ENCODE peak calls at places on chromosomes 4 and X, in five cellular contexts. R is Ammon's horn; J is stimulated activated CD8-positive, alpha-beta memory T cell treated with anti-CD3 and anti-CD28 coated beads, Interleukin-7, amount 100 ng/mL, for 24 hours; I is GF-D8; W is ascending aorta. B is an unnamed sample.

GRCh38 chr4:63787326-63787725 is 621.9 kb downstream of the TECRL start:
- DNase-seq in R (no peak), J (no peak), I (no peak), W (no peak), B (no peak)

GRCh38 chr4:57077550-57078311 is 32.5 kb downstream of the IGFBP7 start:
- DNase-seq in R (no peak), J (no peak), I (no peak), W (no peak), B (no peak)

GRCh38 chrX:65688403-65688881 is 21.0 kb downstream of the MSN start:
- DNase-seq in R (no peak), J (no peak), I (peak), W (no peak), B (no peak)

GRCh38 chr4:1364748-1365147 is 17.7 kb downstream of the UVSSA start:
- DNase-seq in R (no peak), J (no peak), I (no peak), W (no peak), B (no peak)

GRCh38 chrX:133922390-133922772 is 63.0 kb downstream of the GPC3 start:
- DNase-seq in R (no peak), J (no peak), I (no peak), W (no peak), B (no peak)

GRCh38 chr4:92121099-92121498 is 182.7 kb upstream of the GRID2 start:
- DNase-seq in R (peak), J (no peak), I (no peak), W (no peak), B (no peak)

GRCh38 chrX:10098235-10098819 is 58.4 kb upstream of the CLCN4 start:
- DNase-seq in R (no peak), J (no peak), I (no peak), W (no peak), B (no peak)

GRCh38 chr4:184911310-184911709 is 85.5 kb upstream of the ACSL1 start:
- DNase-seq in R (no peak), J (no peak), I (no peak), W (no peak), B (peak)

GRCh38 chr4:18860836-18861530 is 839.4 kb upstream of the LCORL start:
- DNase-seq in R (no peak), J (no peak), I (no peak), W (no peak), B (no peak)

GRCh38 chr4:52716364-52717151 is 34.7 kb downstream of the ERVMER34-1 start:
- DNase-seq in R (no peak), J (no peak), I (no peak), W (no peak), B (no peak)

GRCh38 chr4:102253860-102254259 is 91.4 kb downstream of the SLC39A8 start:
- DNase-seq in R (no peak), J (no peak), I (no peak), W (no peak), B (no peak)

GRCh38 chr4:185721190-185721948 is 90.6 kb downstream of the SORBS2 start:
- DNase-seq in R (no peak), J (no peak), I (no peak), W (no peak), B (no peak)

GRCh38 chr4:55031158-55031557 is 94.2 kb downstream of the KDR start:
- DNase-seq in R (no peak), J (no peak), I (no peak), W (no peak), B (no peak)

GRCh38 chr4:123430031-123430430 is 33.4 kb downstream of the SPRY1 start:
- DNase-seq in R (no peak), J (no peak), I (no peak), W (no peak), B (no peak)

GRCh38 chr4:150150545-150151156 is 72.4 kb downstream of the DCLK2 start:
- DNase-seq in R (peak), J (no peak), I (no peak), W (no peak), B (no peak)

GRCh38 chrX:31136144-31136572 is 64.3 kb upstream of the FTHL17 start:
- DNase-seq in R (no peak), J (no peak), I (no peak), W (no peak), B (no peak)

GRCh38 chr4:174122705-174123104 is 160.8 kb downstream of the FBXO8 start:
- DNase-seq in R (no peak), J (no peak), I (no peak), W (no peak), B (no peak)

GRCh38 chrX:5113128-5113527 is 1115.5 kb downstream of the NLGN4X start:
- DNase-seq in R (peak), J (no peak), I (peak), W (no peak), B (no peak)

GRCh38 chrX:133434197-133434820 is 19.0 kb upstream of the GPC4 start:
- DNase-seq in R (no peak), J (no peak), I (no peak), W (no peak), B (no peak)

GRCh38 chrX:86154586-86154985 is 6.3 kb downstream of the DACH2 start:
- DNase-seq in R (no peak), J (no peak), I (no peak), W (no peak), B (no peak)

GRCh38 chrX:121504148-121504547 is 456.7 kb downstream of the GLUD2 start:
- DNase-seq in R (no peak), J (no peak), I (no peak), W (no peak), B (no peak)

GRCh38 chrX:124332481-124333424 is at the start of gene TEX13D:
- DNase-seq in R (no peak), J (no peak), I (no peak), W (no peak), B (no peak)

GRCh38 chrX:44071847-44072545 is 98.8 kb upstream of the NDP start:
- DNase-seq in R (no peak), J (no peak), I (no peak), W (no peak), B (no peak)

GRCh38 chr4:56506110-56506705 is 617 bp downstream of the ARL9 start:
- DNase-seq in R (no peak), J (no peak), I (no peak), W (no peak), B (no peak)

GRCh38 chrX:100512471-100512870 is 72.3 kb upstream of the TNMD start:
- DNase-seq in R (peak), J (no peak), I (no peak), W (no peak), B (no peak)

GRCh38 chr4:61501812-61502211 is 301.7 kb downstream of the ADGRL3 start:
- DNase-seq in R (no peak), J (no peak), I (no peak), W (no peak), B (no peak)

GRCh38 chr4:34365891-34366290 is 1878.4 kb downstream of the ARAP2 start:
- DNase-seq in R (no peak), J (no peak), I (no peak), W (no peak), B (no peak)

GRCh38 chr4:73445383-73446335 is 9.6 kb downstream of the AFP start:
- DNase-seq in R (no peak), J (no peak), I (no peak), W (no peak), B (no peak)

GRCh38 chr4:186820371-186820990 is 96.8 kb upstream of the FAT1 start:
- DNase-seq in R (no peak), J (no peak), I (no peak), W (no peak), B (peak)